ENCODE peak calls at places on chromosomes 16 and 17, in six cellular contexts. One of them, this sample, is unnamed.

GRCh38 chr16:73171901-73172619 is 124.1 kb upstream of the ZFHX3 start:
- DNase-seq in activated CD8-positive, alpha-beta memory T cell treated with anti-CD3 and anti-CD28 coated beads for 48 hours: no peak
- DNase-seq in activated CD4-positive, alpha-beta T cell treated with anti-CD3 and anti-CD28 coated beads for 4 hours: no peak
- DNase-seq in cardiac fibroblast: no peak
- DNase-seq in hepatic stellate cell: no peak
- DNase-seq in DND-41: no peak
- DNase-seq in this sample: no peak

GRCh38 chr16:14386115-14386514 is 243.9 kb downstream of the PARN start:
- DNase-seq in activated CD8-positive, alpha-beta memory T cell treated with anti-CD3 and anti-CD28 coated beads for 48 hours: no peak
- DNase-seq in activated CD4-positive, alpha-beta T cell treated with anti-CD3 and anti-CD28 coated beads for 4 hours: no peak
- DNase-seq in cardiac fibroblast: no peak
- DNase-seq in hepatic stellate cell: no peak
- DNase-seq in DND-41: no peak
- DNase-seq in this sample: no peak

GRCh38 chr17:63640038-63640437 is 17.8 kb downstream of the MAP3K3 start:
- DNase-seq in activated CD8-positive, alpha-beta memory T cell treated with anti-CD3 and anti-CD28 coated beads for 48 hours: no peak
- DNase-seq in activated CD4-positive, alpha-beta T cell treated with anti-CD3 and anti-CD28 coated beads for 4 hours: no peak
- DNase-seq in cardiac fibroblast: no peak
- DNase-seq in hepatic stellate cell: no peak
- DNase-seq in DND-41: no peak
- DNase-seq in this sample: no peak

GRCh38 chr17:54992797-54993639 is 24.5 kb downstream of the STXBP4 start:
- DNase-seq in activated CD8-positive, alpha-beta memory T cell treated with anti-CD3 and anti-CD28 coated beads for 48 hours: no peak
- DNase-seq in activated CD4-positive, alpha-beta T cell treated with anti-CD3 and anti-CD28 coated beads for 4 hours: peak
- DNase-seq in cardiac fibroblast: peak
- DNase-seq in hepatic stellate cell: peak
- DNase-seq in DND-41: no peak
- DNase-seq in this sample: no peak

GRCh38 chr17:65638221-65638940 is 76.9 kb upstream of the AXIN2 start:
- DNase-seq in activated CD8-positive, alpha-beta memory T cell treated with anti-CD3 and anti-CD28 coated beads for 48 hours: no peak
- DNase-seq in activated CD4-positive, alpha-beta T cell treated with anti-CD3 and anti-CD28 coated beads for 4 hours: no peak
- DNase-seq in cardiac fibroblast: peak
- DNase-seq in hepatic stellate cell: peak
- DNase-seq in DND-41: no peak
- DNase-seq in this sample: no peak

GRCh38 chr16:11034481-11034931 is 90.1 kb downstream of the CLEC16A start:
- DNase-seq in activated CD8-positive, alpha-beta memory T cell treated with anti-CD3 and anti-CD28 coated beads for 48 hours: no peak
- DNase-seq in activated CD4-positive, alpha-beta T cell treated with anti-CD3 and anti-CD28 coated beads for 4 hours: no peak
- DNase-seq in cardiac fibroblast: no peak
- DNase-seq in hepatic stellate cell: no peak
- DNase-seq in DND-41: no peak
- DNase-seq in this sample: no peak

GRCh38 chr16:14562691-14563491 is 67.2 kb downstream of the PARN start:
- DNase-seq in activated CD8-positive, alpha-beta memory T cell treated with anti-CD3 and anti-CD28 coated beads for 48 hours: no peak
- DNase-seq in activated CD4-positive, alpha-beta T cell treated with anti-CD3 and anti-CD28 coated beads for 4 hours: no peak
- DNase-seq in cardiac fibroblast: peak
- DNase-seq in hepatic stellate cell: no peak
- DNase-seq in DND-41: no peak
- DNase-seq in this sample: no peak

GRCh38 chr16:55257971-55258613 is 65.9 kb upstream of the IRX6 start:
- DNase-seq in activated CD8-positive, alpha-beta memory T cell treated with anti-CD3 and anti-CD28 coated beads for 48 hours: peak
- DNase-seq in activated CD4-positive, alpha-beta T cell treated with anti-CD3 and anti-CD28 coated beads for 4 hours: peak
- DNase-seq in cardiac fibroblast: peak
- DNase-seq in hepatic stellate cell: peak
- DNase-seq in DND-41: peak
- DNase-seq in this sample: no peak

GRCh38 chr17:80441133-80441578 is 26.2 kb downstream of the ENDOV start:
- DNase-seq in activated CD8-positive, alpha-beta memory T cell treated with anti-CD3 and anti-CD28 coated beads for 48 hours: no peak
- DNase-seq in activated CD4-positive, alpha-beta T cell treated with anti-CD3 and anti-CD28 coated beads for 4 hours: peak
- DNase-seq in cardiac fibroblast: peak
- DNase-seq in hepatic stellate cell: peak
- DNase-seq in DND-41: peak
- DNase-seq in this sample: no peak

GRCh38 chr16:48413291-48413690 is 28.1 kb upstream of the SIAH1 start:
- DNase-seq in activated CD8-positive, alpha-beta memory T cell treated with anti-CD3 and anti-CD28 coated beads for 48 hours: no peak
- DNase-seq in activated CD4-positive, alpha-beta T cell treated with anti-CD3 and anti-CD28 coated beads for 4 hours: no peak
- DNase-seq in cardiac fibroblast: no peak
- DNase-seq in hepatic stellate cell: no peak
- DNase-seq in DND-41: no peak
- DNase-seq in this sample: no peak

GRCh38 chr16:56317998-56318912 is 107.1 kb downstream of the AMFR start:
- DNase-seq in activated CD8-positive, alpha-beta memory T cell treated with anti-CD3 and anti-CD28 coated beads for 48 hours: peak
- DNase-seq in activated CD4-positive, alpha-beta T cell treated with anti-CD3 and anti-CD28 coated beads for 4 hours: peak
- DNase-seq in cardiac fibroblast: peak
- DNase-seq in hepatic stellate cell: peak
- DNase-seq in DND-41: peak
- DNase-seq in this sample: peak

GRCh38 chr16:6247771-6248170 is 1084.9 kb upstream of the RBFOX1 start:
- DNase-seq in activated CD8-positive, alpha-beta memory T cell treated with anti-CD3 and anti-CD28 coated beads for 48 hours: no peak
- DNase-seq in activated CD4-positive, alpha-beta T cell treated with anti-CD3 and anti-CD28 coated beads for 4 hours: no peak
- DNase-seq in cardiac fibroblast: no peak
- DNase-seq in hepatic stellate cell: no peak
- DNase-seq in DND-41: no peak
- DNase-seq in this sample: no peak

GRCh38 chr17:75345514-75346167 is 56.4 kb upstream of the SLC25A19 start:
- DNase-seq in activated CD8-positive, alpha-beta memory T cell treated with anti-CD3 and anti-CD28 coated beads for 48 hours: peak
- DNase-seq in activated CD4-positive, alpha-beta T cell treated with anti-CD3 and anti-CD28 coated beads for 4 hours: peak
- DNase-seq in cardiac fibroblast: no peak
- DNase-seq in hepatic stellate cell: no peak
- DNase-seq in DND-41: peak
- DNase-seq in this sample: no peak

GRCh38 chr16:11129378-11129781 is 126.6 kb downstream of the SOCS1 start:
- DNase-seq in activated CD8-positive, alpha-beta memory T cell treated with anti-CD3 and anti-CD28 coated beads for 48 hours: no peak
- DNase-seq in activated CD4-positive, alpha-beta T cell treated with anti-CD3 and anti-CD28 coated beads for 4 hours: no peak
- DNase-seq in cardiac fibroblast: peak
- DNase-seq in hepatic stellate cell: peak
- DNase-seq in DND-41: peak
- DNase-seq in this sample: no peak

GRCh38 chr17:39235555-39236221 is 9.9 kb upstream of the STAC2 start:
- DNase-seq in activated CD8-positive, alpha-beta memory T cell treated with anti-CD3 and anti-CD28 coated beads for 48 hours: no peak
- DNase-seq in activated CD4-positive, alpha-beta T cell treated with anti-CD3 and anti-CD28 coated beads for 4 hours: peak
- DNase-seq in cardiac fibroblast: peak
- DNase-seq in hepatic stellate cell: peak
- DNase-seq in DND-41: peak
- DNase-seq in this sample: no peak

GRCh38 chr16:46961373-46962353 is 11.8 kb downstream of the DNAJA2 start:
- DNase-seq in activated CD8-positive, alpha-beta memory T cell treated with anti-CD3 and anti-CD28 coated beads for 48 hours: no peak
- DNase-seq in activated CD4-positive, alpha-beta T cell treated with anti-CD3 and anti-CD28 coated beads for 4 hours: no peak
- DNase-seq in cardiac fibroblast: peak
- DNase-seq in hepatic stellate cell: no peak
- DNase-seq in DND-41: no peak
- DNase-seq in this sample: no peak

GRCh38 chr17:27264068-27264812 is 29.7 kb upstream of the WSB1 start:
- DNase-seq in activated CD8-positive, alpha-beta memory T cell treated with anti-CD3 and anti-CD28 coated beads for 48 hours: no peak
- DNase-seq in activated CD4-positive, alpha-beta T cell treated with anti-CD3 and anti-CD28 coated beads for 4 hours: no peak
- DNase-seq in cardiac fibroblast: no peak
- DNase-seq in hepatic stellate cell: no peak
- DNase-seq in DND-41: no peak
- DNase-seq in this sample: no peak

GRCh38 chr16:1743376-1744337 is 27.7 kb downstream of the NME3 start:
- DNase-seq in activated CD8-positive, alpha-beta memory T cell treated with anti-CD3 and anti-CD28 coated beads for 48 hours: no peak
- DNase-seq in activated CD4-positive, alpha-beta T cell treated with anti-CD3 and anti-CD28 coated beads for 4 hours: no peak
- DNase-seq in cardiac fibroblast: no peak
- DNase-seq in hepatic stellate cell: no peak
- DNase-seq in DND-41: no peak
- DNase-seq in this sample: no peak

GRCh38 chr17:16036261-16036660 is 36.6 kb downstream of the TTC19 start:
- DNase-seq in activated CD8-positive, alpha-beta memory T cell treated with anti-CD3 and anti-CD28 coated beads for 48 hours: no peak
- DNase-seq in activated CD4-positive, alpha-beta T cell treated with anti-CD3 and anti-CD28 coated beads for 4 hours: no peak
- DNase-seq in cardiac fibroblast: no peak
- DNase-seq in hepatic stellate cell: no peak
- DNase-seq in DND-41: no peak
- DNase-seq in this sample: no peak

GRCh38 chr16:22386976-22387375 is 12.6 kb upstream of the CDR2 start:
- DNase-seq in activated CD8-positive, alpha-beta memory T cell treated with anti-CD3 and anti-CD28 coated beads for 48 hours: no peak
- DNase-seq in activated CD4-positive, alpha-beta T cell treated with anti-CD3 and anti-CD28 coated beads for 4 hours: no peak
- DNase-seq in cardiac fibroblast: peak
- DNase-seq in hepatic stellate cell: peak
- DNase-seq in DND-41: no peak
- DNase-seq in this sample: no peak

GRCh38 chr17:70539172-70539924 is 370.0 kb downstream of the KCNJ2 start:
- DNase-seq in activated CD8-positive, alpha-beta memory T cell treated with anti-CD3 and anti-CD28 coated beads for 48 hours: no peak
- DNase-seq in activated CD4-positive, alpha-beta T cell treated with anti-CD3 and anti-CD28 coated beads for 4 hours: no peak
- DNase-seq in cardiac fibroblast: no peak
- DNase-seq in hepatic stellate cell: no peak
- DNase-seq in DND-41: no peak
- DNase-seq in this sample: no peak

GRCh38 chr16:22813946-22814325 is at the start of gene HS3ST2:
- DNase-seq in activated CD8-positive, alpha-beta memory T cell treated with anti-CD3 and anti-CD28 coated beads for 48 hours: no peak
- DNase-seq in activated CD4-positive, alpha-beta T cell treated with anti-CD3 and anti-CD28 coated beads for 4 hours: no peak
- DNase-seq in cardiac fibroblast: peak
- DNase-seq in hepatic stellate cell: no peak
- DNase-seq in DND-41: no peak
- DNase-seq in this sample: no peak

GRCh38 chr16:87420401-87421368 is 28.5 kb downstream of the MAP1LC3B start:
- DNase-seq in activated CD8-positive, alpha-beta memory T cell treated with anti-CD3 and anti-CD28 coated beads for 48 hours: no peak
- DNase-seq in activated CD4-positive, alpha-beta T cell treated with anti-CD3 and anti-CD28 coated beads for 4 hours: no peak
- DNase-seq in cardiac fibroblast: no peak
- DNase-seq in hepatic stellate cell: no peak
- DNase-seq in DND-41: no peak
- DNase-seq in this sample: no peak

GRCh38 chr16:1775846-1776671 is 3.1 kb upstream of the MRPS34 start:
- DNase-seq in activated CD8-positive, alpha-beta memory T cell treated with anti-CD3 and anti-CD28 coated beads for 48 hours: no peak
- DNase-seq in activated CD4-positive, alpha-beta T cell treated with anti-CD3 and anti-CD28 coated beads for 4 hours: no peak
- DNase-seq in cardiac fibroblast: no peak
- DNase-seq in hepatic stellate cell: no peak
- DNase-seq in DND-41: no peak
- DNase-seq in this sample: no peak

GRCh38 chr17:7294614-7295153 is at the start of gene YBX2:
- DNase-seq in activated CD8-positive, alpha-beta memory T cell treated with anti-CD3 and anti-CD28 coated beads for 48 hours: no peak
- DNase-seq in activated CD4-positive, alpha-beta T cell treated with anti-CD3 and anti-CD28 coated beads for 4 hours: peak
- DNase-seq in cardiac fibroblast: no peak
- DNase-seq in hepatic stellate cell: peak
- DNase-seq in DND-41: peak
- DNase-seq in this sample: no peak

GRCh38 chr17:82909322-82909904 is 69.6 kb upstream of the ZNF750 start:
- DNase-seq in activated CD8-positive, alpha-beta memory T cell treated with anti-CD3 and anti-CD28 coated beads for 48 hours: no peak
- DNase-seq in activated CD4-positive, alpha-beta T cell treated with anti-CD3 and anti-CD28 coated beads for 4 hours: no peak
- DNase-seq in cardiac fibroblast: no peak
- DNase-seq in hepatic stellate cell: no peak
- DNase-seq in DND-41: no peak
- DNase-seq in this sample: no peak

GRCh38 chr17:41823580-41823979 is 10.8 kb downstream of the FKBP10 start:
- DNase-seq in activated CD8-positive, alpha-beta memory T cell treated with anti-CD3 and anti-CD28 coated beads for 48 hours: no peak
- DNase-seq in activated CD4-positive, alpha-beta T cell treated with anti-CD3 and anti-CD28 coated beads for 4 hours: no peak
- DNase-seq in cardiac fibroblast: no peak
- DNase-seq in hepatic stellate cell: no peak
- DNase-seq in DND-41: no peak
- DNase-seq in this sample: no peak

GRCh38 chr17:64103751-64104364 is 26.1 kb downstream of the ERN1 start:
- DNase-seq in activated CD8-positive, alpha-beta memory T cell treated with anti-CD3 and anti-CD28 coated beads for 48 hours: no peak
- DNase-seq in activated CD4-positive, alpha-beta T cell treated with anti-CD3 and anti-CD28 coated beads for 4 hours: no peak
- DNase-seq in cardiac fibroblast: peak
- DNase-seq in hepatic stellate cell: no peak
- DNase-seq in DND-41: peak
- DNase-seq in this sample: no peak

GRCh38 chr17:6170349-6170748 is 100.2 kb downstream of the WSCD1 start:
- DNase-seq in activated CD8-positive, alpha-beta memory T cell treated with anti-CD3 and anti-CD28 coated beads for 48 hours: no peak
- DNase-seq in activated CD4-positive, alpha-beta T cell treated with anti-CD3 and anti-CD28 coated beads for 4 hours: no peak
- DNase-seq in cardiac fibroblast: no peak
- DNase-seq in hepatic stellate cell: no peak
- DNase-seq in DND-41: no peak
- DNase-seq in this sample: no peak

GRCh38 chr17:74821655-74822328 is 37.9 kb downstream of the GRIN2C start:
- DNase-seq in activated CD8-positive, alpha-beta memory T cell treated with anti-CD3 and anti-CD28 coated beads for 48 hours: no peak
- DNase-seq in activated CD4-positive, alpha-beta T cell treated with anti-CD3 and anti-CD28 coated beads for 4 hours: no peak
- DNase-seq in cardiac fibroblast: no peak
- DNase-seq in hepatic stellate cell: no peak
- DNase-seq in DND-41: no peak
- DNase-seq in this sample: no peak

GRCh38 chr16:62038225-62038624 is 2.0 kb upstream of the CDH8 start:
- DNase-seq in activated CD8-positive, alpha-beta memory T cell treated with anti-CD3 and anti-CD28 coated beads for 48 hours: no peak
- DNase-seq in activated CD4-positive, alpha-beta T cell treated with anti-CD3 and anti-CD28 coated beads for 4 hours: no peak
- DNase-seq in cardiac fibroblast: no peak
- DNase-seq in hepatic stellate cell: no peak
- DNase-seq in DND-41: no peak
- DNase-seq in this sample: no peak

GRCh38 chr17:65039349-65039988 is 17.1 kb downstream of the GNA13 start:
- DNase-seq in activated CD8-positive, alpha-beta memory T cell treated with anti-CD3 and anti-CD28 coated beads for 48 hours: no peak
- DNase-seq in activated CD4-positive, alpha-beta T cell treated with anti-CD3 and anti-CD28 coated beads for 4 hours: peak
- DNase-seq in cardiac fibroblast: no peak
- DNase-seq in hepatic stellate cell: no peak
- DNase-seq in DND-41: no peak
- DNase-seq in this sample: no peak

GRCh38 chr17:45955326-45955725 is 43.7 kb upstream of the STH start:
- DNase-seq in activated CD8-positive, alpha-beta memory T cell treated with anti-CD3 and anti-CD28 coated beads for 48 hours: no peak
- DNase-seq in activated CD4-positive, alpha-beta T cell treated with anti-CD3 and anti-CD28 coated beads for 4 hours: no peak
- DNase-seq in cardiac fibroblast: no peak
- DNase-seq in hepatic stellate cell: no peak
- DNase-seq in DND-41: no peak
- DNase-seq in this sample: no peak

This sample was measured in amygdala.